ENCODE peak calls at places on chromosomes 7 and 10, in five cellular contexts. V is spleen, L is PC-9, S is prostate gland, N is left lung. J is an unnamed sample.

GRCh38 chr10:73501651-73502050 is 5.8 kb upstream of the PPP3CB start:
- DNase-seq in S (no peak), N (no peak), L (no peak), V (no peak), J (no peak)

GRCh38 chr10:61896854-61897661 is 4.4 kb upstream of the ARID5B start:
- DNase-seq in V (peak; percentile 91), S (no peak), L (no peak), N (peak; percentile 85), J (peak; percentile 80)

GRCh38 chr7:108322899-108323298 is 133.3 kb downstream of the NRCAM start:
- DNase-seq in N (no peak), V (no peak), S (no peak), L (no peak), J (no peak)

GRCh38 chr7:36473454-36474282 is 84.0 kb downstream of the ANLN start:
- DNase-seq in V (no peak), S (no peak), L (peak; percentile 50), N (no peak), J (peak; percentile 60)

GRCh38 chr7:298375-298702 is 8.4 kb downstream of the FOXL3 start:
- DNase-seq in N (no peak), L (no peak), S (no peak), V (peak; percentile 48), J (no peak)

GRCh38 chr10:59227136-59227673 is 50.8 kb downstream of the PHYHIPL start:
- DNase-seq in S (no peak), N (no peak), V (no peak), L (no peak), J (no peak)

GRCh38 chr10:119318411-119319160 is 111.2 kb downstream of the GRK5 start:
- DNase-seq in V (no peak), N (no peak), L (no peak), S (no peak), J (no peak)

GRCh38 chr7:380724-381210 is 90.8 kb downstream of the FOXL3 start:
- DNase-seq in N (peak; percentile 43), S (no peak), V (peak; percentile 55), L (no peak), J (no peak)

GRCh38 chr7:68684246-68684850 is 913.9 kb upstream of the AUTS2 start:
- DNase-seq in L (no peak), S (no peak), V (no peak), N (no peak), J (no peak)

GRCh38 chr10:63166742-63167258 is 33.7 kb downstream of the NRBF2 start:
- DNase-seq in L (peak; percentile 27), V (no peak), S (peak; percentile 10), N (no peak), J (no peak)

GRCh38 chr7:104231054-104232046 is 23.5 kb upstream of the ORC5 start:
- DNase-seq in V (no peak), L (peak; percentile 35), S (peak; percentile 25), N (peak; percentile 54), J (peak; percentile 45)

GRCh38 chr10:107577226-107577625 is 412.7 kb upstream of the SORCS1 start:
- DNase-seq in N (no peak), L (no peak), S (no peak), V (no peak), J (no peak)

GRCh38 chr10:22623624-22624263 is 90.6 kb downstream of the PIP4K2A start:
- DNase-seq in N (no peak), S (no peak), L (no peak), V (no peak), J (no peak)

GRCh38 chr10:100518761-100519241 is 860 bp downstream of the SEC31B start:
- DNase-seq in N (no peak), V (no peak), L (peak; percentile 44), S (peak; percentile 77), J (peak; percentile 81)

GRCh38 chr7:30800785-30801252 is 29.6 kb downstream of the MINDY4 start:
- DNase-seq in S (peak; percentile 65), L (peak; percentile 52), N (no peak), V (no peak), J (peak; percentile 72)

GRCh38 chr10:129323877-129324276 is 143.2 kb upstream of the MGMT start:
- DNase-seq in N (no peak), S (no peak), L (no peak), V (no peak), J (no peak)

GRCh38 chr7:240887-241421 is 48.6 kb downstream of the FAM20C start:
- DNase-seq in V (no peak), N (no peak), S (no peak), L (peak; percentile 88), J (no peak)

GRCh38 chr10:34528320-34528719 is 286.8 kb downstream of the PARD3 start:
- DNase-seq in V (no peak), N (no peak), S (no peak), L (peak; percentile 74), J (no peak)

GRCh38 chr7:11415101-11415500 is 416.9 kb downstream of the THSD7A start:
- DNase-seq in L (no peak), V (no peak), N (no peak), S (no peak), J (no peak)

GRCh38 chr7:111499027-111499426 is 63.3 kb downstream of the IMMP2L start:
- DNase-seq in S (no peak), V (no peak), L (no peak), N (no peak), J (no peak)

GRCh38 chr10:71984798-71985388 is 20.7 kb downstream of the CHST3 start:
- DNase-seq in S (no peak), V (peak; percentile 72), L (no peak), N (no peak), J (no peak)

GRCh38 chr10:44926771-44927751 is 15.9 kb downstream of the TMEM72 start:
- DNase-seq in N (no peak), V (peak; percentile 63), L (no peak), S (no peak), J (peak; percentile 47)

GRCh38 chr7:137343483-137343841 is at the start of gene PTN:
- DNase-seq in L (peak; percentile 56), S (peak; percentile 14), V (no peak), N (peak; percentile 71), J (peak; percentile 5)

GRCh38 chr10:131702521-131703356 is 198.1 kb upstream of the PPP2R2D start:
- DNase-seq in V (peak; percentile 45), L (no peak), N (peak; percentile 58), S (no peak), J (no peak)

GRCh38 chr7:132168239-132168638 is 408.0 kb downstream of the PLXNA4 start:
- DNase-seq in L (no peak), N (no peak), S (no peak), V (no peak), J (no peak)

GRCh38 chr10:96700477-96701099 is 19.7 kb downstream of the PIK3AP1 start:
- DNase-seq in V (peak; percentile 93), N (peak; percentile 85), S (no peak), L (no peak), J (no peak)

GRCh38 chr10:44176311-44176710 is 208.6 kb downstream of the CXCL12 start:
- DNase-seq in N (no peak), L (no peak), V (no peak), S (no peak), J (no peak)

GRCh38 chr10:5047912-5048628 is 44.4 kb upstream of the AKR1C2 start:
- DNase-seq in N (no peak), S (no peak), V (no peak), L (no peak), J (no peak)

GRCh38 chr10:124281666-124282065 is 137.1 kb downstream of the OAT start:
- DNase-seq in N (peak; percentile 39), L (no peak), V (peak; percentile 61), S (no peak), J (no peak)

GRCh38 chr10:48450233-48450810 is 143.8 kb downstream of the MAPK8 start:
- DNase-seq in N (peak; percentile 83), L (no peak), S (no peak), V (no peak), J (no peak)

GRCh38 chr7:101901661-101902491 is 84.5 kb downstream of the CUX1 start:
- DNase-seq in L (no peak), S (no peak), N (no peak), V (peak; percentile 10), J (no peak)

GRCh38 chr7:100211342-100211780 is 8.4 kb upstream of the PVRIG start:
- DNase-seq in V (peak; percentile 59), L (no peak), N (no peak), S (no peak), J (no peak)

DNA sequence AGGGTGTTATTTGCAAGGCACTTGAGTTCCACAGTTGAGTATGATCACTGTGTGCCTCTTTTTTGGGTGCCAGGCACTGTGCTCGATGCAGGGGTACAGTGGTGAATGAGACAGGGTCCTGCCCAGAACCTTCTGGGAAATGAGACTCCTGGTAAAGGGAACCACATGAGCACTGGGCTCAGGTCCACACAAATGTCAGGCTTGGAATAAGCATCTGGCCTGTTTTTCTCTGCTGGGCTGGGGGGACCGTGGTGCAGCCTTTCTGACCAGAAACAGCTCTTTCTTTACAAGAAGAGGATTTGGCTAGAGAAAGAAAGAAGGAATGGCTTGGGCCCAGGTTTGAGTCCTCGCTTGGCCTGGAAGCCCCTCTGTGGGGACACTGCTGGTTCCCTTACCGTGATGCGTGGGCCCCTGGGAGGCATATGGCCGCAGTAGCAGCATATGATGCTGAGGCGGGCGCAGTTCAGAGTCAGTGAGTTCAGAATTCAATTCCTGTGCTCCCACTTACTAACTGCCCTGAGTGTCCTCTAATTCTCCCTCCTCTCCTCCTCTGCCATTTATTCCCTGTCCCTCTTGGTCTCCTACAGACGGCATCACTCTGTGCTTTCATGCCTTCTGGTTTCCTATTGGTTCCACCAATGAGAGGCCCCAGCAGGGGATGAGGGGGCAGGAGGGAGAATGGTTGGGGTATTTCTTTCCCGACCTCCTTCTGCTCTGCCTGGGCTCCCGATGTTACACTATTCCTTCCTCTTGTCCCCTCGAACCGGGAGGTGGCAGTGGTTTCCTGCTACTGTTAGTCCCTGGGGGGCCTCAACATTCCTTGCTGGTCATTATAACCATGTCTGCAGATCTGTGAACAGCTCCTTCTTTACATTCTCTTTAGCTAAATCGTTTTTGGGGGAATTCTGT is 9.6 kb upstream of the KCP start:
- DNase-seq in V (peak; percentile 53), L (no peak), N (no peak), S (no peak), J (no peak)
- H3K9me3 ChIP-seq in V (no peaks in the 10 kb centered on the region), L (no peaks in the 10 kb centered on the region), N (no peaks in the 10 kb centered on the region), S (no peaks in the 10 kb centered on the region), J (no peaks in the 10 kb centered on the region)

DNA sequence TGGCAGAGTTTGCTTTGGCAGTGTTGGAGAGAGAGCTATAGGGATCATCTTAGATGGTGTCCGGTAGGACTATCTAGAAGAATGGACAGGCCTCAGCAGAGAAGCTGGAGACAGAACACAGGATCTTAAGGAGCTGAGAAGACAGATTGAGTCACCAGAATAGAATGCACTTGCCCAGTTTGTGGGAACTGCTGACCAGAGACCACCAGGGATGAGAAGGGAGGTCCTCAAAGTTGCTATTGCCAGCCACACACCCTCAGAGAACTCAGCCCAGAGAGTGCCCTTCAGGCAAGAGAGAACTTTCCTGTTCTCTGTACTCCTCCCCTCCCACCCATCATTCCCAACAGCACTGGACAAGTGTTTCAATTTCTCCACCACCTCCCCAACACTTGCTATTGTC is 25.3 kb upstream of the GALNT11 start:
- DNase-seq in S (no peak), V (no peak), L (no peak), N (no peak), J (no peak)
- H3K9me3 ChIP-seq in S (no peaks in the 10 kb centered on the region), V (no peaks in the 10 kb centered on the region), L (no peaks in the 10 kb centered on the region), N (no peaks in the 10 kb centered on the region), J (no peaks in the 10 kb centered on the region)

GRCh38 chr7:146960747-146961416 is 844.3 kb downstream of the CNTNAP2 start:
- DNase-seq in N (no peak), V (no peak), S (no peak), L (no peak), J (no peak)
- H3K9me3 ChIP-seq in N (no peaks in the 10 kb centered on the region), V (no peaks in the 10 kb centered on the region), S (no peaks in the 10 kb centered on the region), L (no peaks in the 10 kb centered on the region), J (no peaks in the 10 kb centered on the region)

GRCh38 chr7:157792241-157792950 is 455.6 kb downstream of the DNAJB6 start:
- DNase-seq in S (no peak), N (no peak), L (no peak), V (no peak), J (no peak)
- H3K9me3 ChIP-seq in S (no peaks in the 10 kb centered on the region), N (no peaks in the 10 kb centered on the region), L (no peaks in the 10 kb centered on the region), V (no peaks in the 10 kb centered on the region), J (no peaks in the 10 kb centered on the region)